ENCODE peak calls at places on chromosomes 13 and 19, in eight cellular contexts. One of them, this sample, is unnamed.

GRCh38 chr19:33569822-33570221 is 48.2 kb upstream of the PEPD start:
- DNase-seq in mucosa of descending colon: no peak
- DNase-seq in NCI-H1417: no peak
- DNase-seq in M059J: no peak
- DNase-seq in bronchial epithelial cell: no peak
- DNase-seq in hypothalamus: no peak
- DNase-seq in activated CD8-positive, alpha-beta memory T cell treated with anti-CD3 and anti-CD28 coated beads, Interleukin-2, amount 50 U/mL, for 48 hours: no peak
- DNase-seq in PC-9: no peak
- DNase-seq in this sample: no peak

GRCh38 chr19:16118489-16119033 is 6.9 kb downstream of the RAB8A start:
- DNase-seq in mucosa of descending colon: peak; percentile 79
- DNase-seq in NCI-H1417: no peak
- DNase-seq in M059J: no peak
- DNase-seq in bronchial epithelial cell: no peak
- DNase-seq in hypothalamus: peak; percentile 8
- DNase-seq in activated CD8-positive, alpha-beta memory T cell treated with anti-CD3 and anti-CD28 coated beads, Interleukin-2, amount 50 U/mL, for 48 hours: peak; percentile 77
- DNase-seq in PC-9: no peak
- DNase-seq in this sample: no peak

GRCh38 chr13:42110410-42111155 is 62.1 kb downstream of the DGKH start:
- DNase-seq in mucosa of descending colon: no peak
- DNase-seq in NCI-H1417: peak; percentile 80
- DNase-seq in M059J: peak; percentile 74
- DNase-seq in bronchial epithelial cell: peak; percentile 69
- DNase-seq in hypothalamus: no peak
- DNase-seq in activated CD8-positive, alpha-beta memory T cell treated with anti-CD3 and anti-CD28 coated beads, Interleukin-2, amount 50 U/mL, for 48 hours: no peak
- DNase-seq in PC-9: no peak
- DNase-seq in this sample: no peak

GRCh38 chr13:77918391-77919261 is at the start of gene EDNRB:
- DNase-seq in mucosa of descending colon: peak; percentile 52
- DNase-seq in NCI-H1417: no peak
- DNase-seq in M059J: peak; percentile 16
- DNase-seq in bronchial epithelial cell: peak; percentile 49
- DNase-seq in hypothalamus: peak; percentile 47
- DNase-seq in activated CD8-positive, alpha-beta memory T cell treated with anti-CD3 and anti-CD28 coated beads, Interleukin-2, amount 50 U/mL, for 48 hours: peak; percentile 51
- DNase-seq in PC-9: no peak
- DNase-seq in this sample: peak; percentile 72

GRCh38 chr19:49114630-49115363 is 627 bp downstream of the LIN7B start:
- DNase-seq in mucosa of descending colon: peak; percentile 80
- DNase-seq in NCI-H1417: peak; percentile 50
- DNase-seq in M059J: peak; percentile 63
- DNase-seq in bronchial epithelial cell: no peak
- DNase-seq in hypothalamus: peak; percentile 79
- DNase-seq in activated CD8-positive, alpha-beta memory T cell treated with anti-CD3 and anti-CD28 coated beads, Interleukin-2, amount 50 U/mL, for 48 hours: peak; percentile 78
- DNase-seq in PC-9: peak; percentile 42
- DNase-seq in this sample: peak; percentile 85

GRCh38 chr13:67630640-67631039 is 400.5 kb upstream of the PCDH9 start:
- DNase-seq in mucosa of descending colon: no peak
- DNase-seq in NCI-H1417: no peak
- DNase-seq in M059J: no peak
- DNase-seq in bronchial epithelial cell: no peak
- DNase-seq in hypothalamus: no peak
- DNase-seq in activated CD8-positive, alpha-beta memory T cell treated with anti-CD3 and anti-CD28 coated beads, Interleukin-2, amount 50 U/mL, for 48 hours: no peak
- DNase-seq in PC-9: no peak
- DNase-seq in this sample: no peak

GRCh38 chr19:7460562-7460966 is 28.3 kb downstream of the PEX11G start:
- DNase-seq in mucosa of descending colon: no peak
- DNase-seq in NCI-H1417: no peak
- DNase-seq in M059J: peak; percentile 93
- DNase-seq in bronchial epithelial cell: no peak
- DNase-seq in hypothalamus: no peak
- DNase-seq in activated CD8-positive, alpha-beta memory T cell treated with anti-CD3 and anti-CD28 coated beads, Interleukin-2, amount 50 U/mL, for 48 hours: no peak
- DNase-seq in PC-9: peak; percentile 92
- DNase-seq in this sample: no peak

GRCh38 chr19:3293560-3293959 is 69.1 kb downstream of the CELF5 start:
- DNase-seq in mucosa of descending colon: no peak
- DNase-seq in NCI-H1417: no peak
- DNase-seq in M059J: no peak
- DNase-seq in bronchial epithelial cell: no peak
- DNase-seq in hypothalamus: no peak
- DNase-seq in activated CD8-positive, alpha-beta memory T cell treated with anti-CD3 and anti-CD28 coated beads, Interleukin-2, amount 50 U/mL, for 48 hours: no peak
- DNase-seq in PC-9: no peak
- DNase-seq in this sample: no peak

GRCh38 chr13:97456047-97456446 is 22.1 kb downstream of the RAP2A start:
- DNase-seq in mucosa of descending colon: no peak
- DNase-seq in NCI-H1417: no peak
- DNase-seq in M059J: no peak
- DNase-seq in bronchial epithelial cell: no peak
- DNase-seq in hypothalamus: no peak
- DNase-seq in activated CD8-positive, alpha-beta memory T cell treated with anti-CD3 and anti-CD28 coated beads, Interleukin-2, amount 50 U/mL, for 48 hours: no peak
- DNase-seq in PC-9: no peak
- DNase-seq in this sample: no peak

GRCh38 chr13:109751477-109751876 is 34.9 kb downstream of the IRS2 start:
- DNase-seq in mucosa of descending colon: no peak
- DNase-seq in NCI-H1417: no peak
- DNase-seq in M059J: no peak
- DNase-seq in bronchial epithelial cell: no peak
- DNase-seq in hypothalamus: no peak
- DNase-seq in activated CD8-positive, alpha-beta memory T cell treated with anti-CD3 and anti-CD28 coated beads, Interleukin-2, amount 50 U/mL, for 48 hours: no peak
- DNase-seq in PC-9: no peak
- DNase-seq in this sample: no peak

GRCh38 chr19:55112781-55113569 is 4.5 kb downstream of the PPP1R12C start:
- DNase-seq in mucosa of descending colon: peak; percentile 49
- DNase-seq in NCI-H1417: no peak
- DNase-seq in M059J: no peak
- DNase-seq in bronchial epithelial cell: no peak
- DNase-seq in hypothalamus: no peak
- DNase-seq in activated CD8-positive, alpha-beta memory T cell treated with anti-CD3 and anti-CD28 coated beads, Interleukin-2, amount 50 U/mL, for 48 hours: no peak
- DNase-seq in PC-9: no peak
- DNase-seq in this sample: peak; percentile 49

GRCh38 chr19:45782162-45782623 is at the start of gene DMPK:
- DNase-seq in mucosa of descending colon: no peak
- DNase-seq in NCI-H1417: no peak
- DNase-seq in M059J: peak; percentile 51
- DNase-seq in bronchial epithelial cell: peak; percentile 15
- DNase-seq in hypothalamus: peak; percentile 19
- DNase-seq in activated CD8-positive, alpha-beta memory T cell treated with anti-CD3 and anti-CD28 coated beads, Interleukin-2, amount 50 U/mL, for 48 hours: no peak
- DNase-seq in PC-9: peak; percentile 44
- DNase-seq in this sample: no peak

GRCh38 chr19:46639356-46640061 is 3.5 kb upstream of the GNG8 start:
- DNase-seq in mucosa of descending colon: peak; percentile 75
- DNase-seq in NCI-H1417: no peak
- DNase-seq in M059J: peak; percentile 68
- DNase-seq in bronchial epithelial cell: no peak
- DNase-seq in hypothalamus: peak; percentile 49
- DNase-seq in activated CD8-positive, alpha-beta memory T cell treated with anti-CD3 and anti-CD28 coated beads, Interleukin-2, amount 50 U/mL, for 48 hours: no peak
- DNase-seq in PC-9: no peak
- DNase-seq in this sample: no peak

GRCh38 chr19:34676697-34677385 is at the start of gene SCGB2B2:
- DNase-seq in mucosa of descending colon: peak; percentile 64
- DNase-seq in NCI-H1417: peak; percentile 95
- DNase-seq in M059J: no peak
- DNase-seq in bronchial epithelial cell: no peak
- DNase-seq in hypothalamus: peak; percentile 94
- DNase-seq in activated CD8-positive, alpha-beta memory T cell treated with anti-CD3 and anti-CD28 coated beads, Interleukin-2, amount 50 U/mL, for 48 hours: no peak
- DNase-seq in PC-9: no peak
- DNase-seq in this sample: no peak

GRCh38 chr13:31824705-31825512 is 85.6 kb downstream of the RXFP2 start:
- DNase-seq in mucosa of descending colon: no peak
- DNase-seq in NCI-H1417: no peak
- DNase-seq in M059J: peak; percentile 44
- DNase-seq in bronchial epithelial cell: peak; percentile 3
- DNase-seq in hypothalamus: peak; percentile 1
- DNase-seq in activated CD8-positive, alpha-beta memory T cell treated with anti-CD3 and anti-CD28 coated beads, Interleukin-2, amount 50 U/mL, for 48 hours: no peak
- DNase-seq in PC-9: no peak
- DNase-seq in this sample: no peak

GRCh38 chr19:30071871-30072270 is 129.8 kb downstream of the URI1 start:
- DNase-seq in mucosa of descending colon: peak; percentile 24
- DNase-seq in NCI-H1417: no peak
- DNase-seq in M059J: no peak
- DNase-seq in bronchial epithelial cell: no peak
- DNase-seq in hypothalamus: no peak
- DNase-seq in activated CD8-positive, alpha-beta memory T cell treated with anti-CD3 and anti-CD28 coated beads, Interleukin-2, amount 50 U/mL, for 48 hours: no peak
- DNase-seq in PC-9: no peak
- DNase-seq in this sample: peak; percentile 35

GRCh38 chr13:73081256-73081915 is 22.6 kb downstream of the KLF5 start:
- DNase-seq in mucosa of descending colon: no peak
- DNase-seq in NCI-H1417: no peak
- DNase-seq in M059J: no peak
- DNase-seq in bronchial epithelial cell: peak; percentile 68
- DNase-seq in hypothalamus: no peak
- DNase-seq in activated CD8-positive, alpha-beta memory T cell treated with anti-CD3 and anti-CD28 coated beads, Interleukin-2, amount 50 U/mL, for 48 hours: no peak
- DNase-seq in PC-9: no peak
- DNase-seq in this sample: no peak

GRCh38 chr19:1019980-1020867 is 699 bp downstream of the TMEM259 start:
- DNase-seq in mucosa of descending colon: peak; percentile 84
- DNase-seq in NCI-H1417: no peak
- DNase-seq in M059J: no peak
- DNase-seq in bronchial epithelial cell: no peak
- DNase-seq in hypothalamus: peak; percentile 40
- DNase-seq in activated CD8-positive, alpha-beta memory T cell treated with anti-CD3 and anti-CD28 coated beads, Interleukin-2, amount 50 U/mL, for 48 hours: no peak
- DNase-seq in PC-9: no peak
- DNase-seq in this sample: peak; percentile 64

GRCh38 chr19:958967-959685 is 25.0 kb upstream of the WDR18 start:
- DNase-seq in mucosa of descending colon: no peak
- DNase-seq in NCI-H1417: no peak
- DNase-seq in M059J: peak; percentile 40
- DNase-seq in bronchial epithelial cell: peak; percentile 73
- DNase-seq in hypothalamus: no peak
- DNase-seq in activated CD8-positive, alpha-beta memory T cell treated with anti-CD3 and anti-CD28 coated beads, Interleukin-2, amount 50 U/mL, for 48 hours: no peak
- DNase-seq in PC-9: no peak
- DNase-seq in this sample: no peak

GRCh38 chr13:84985860-84986259 is 813.4 kb downstream of the SLITRK6 start:
- DNase-seq in mucosa of descending colon: no peak
- DNase-seq in NCI-H1417: no peak
- DNase-seq in M059J: no peak
- DNase-seq in bronchial epithelial cell: peak; percentile 2
- DNase-seq in hypothalamus: no peak
- DNase-seq in activated CD8-positive, alpha-beta memory T cell treated with anti-CD3 and anti-CD28 coated beads, Interleukin-2, amount 50 U/mL, for 48 hours: no peak
- DNase-seq in PC-9: no peak
- DNase-seq in this sample: no peak

GRCh38 chr19:11010041-11010440 is 49.2 kb downstream of the SMARCA4 start:
- DNase-seq in mucosa of descending colon: no peak
- DNase-seq in NCI-H1417: no peak
- DNase-seq in M059J: no peak
- DNase-seq in bronchial epithelial cell: no peak
- DNase-seq in hypothalamus: no peak
- DNase-seq in activated CD8-positive, alpha-beta memory T cell treated with anti-CD3 and anti-CD28 coated beads, Interleukin-2, amount 50 U/mL, for 48 hours: no peak
- DNase-seq in PC-9: no peak
- DNase-seq in this sample: no peak

GRCh38 chr13:41568143-41568989 is 111.0 kb downstream of the RGCC start:
- DNase-seq in mucosa of descending colon: no peak
- DNase-seq in NCI-H1417: no peak
- DNase-seq in M059J: no peak
- DNase-seq in bronchial epithelial cell: no peak
- DNase-seq in hypothalamus: no peak
- DNase-seq in activated CD8-positive, alpha-beta memory T cell treated with anti-CD3 and anti-CD28 coated beads, Interleukin-2, amount 50 U/mL, for 48 hours: no peak
- DNase-seq in PC-9: no peak
- DNase-seq in this sample: no peak

GRCh38 chr19:44808463-44809371 is at the start of gene BCAM:
- DNase-seq in mucosa of descending colon: peak; percentile 69
- DNase-seq in NCI-H1417: no peak
- DNase-seq in M059J: peak; percentile 70
- DNase-seq in bronchial epithelial cell: no peak
- DNase-seq in hypothalamus: peak; percentile 58
- DNase-seq in activated CD8-positive, alpha-beta memory T cell treated with anti-CD3 and anti-CD28 coated beads, Interleukin-2, amount 50 U/mL, for 48 hours: no peak
- DNase-seq in PC-9: peak; percentile 88
- DNase-seq in this sample: peak; percentile 89

GRCh38 chr13:112583592-112584277 is 4.2 kb downstream of the TUBGCP3 start:
- DNase-seq in mucosa of descending colon: no peak
- DNase-seq in NCI-H1417: no peak
- DNase-seq in M059J: no peak
- DNase-seq in bronchial epithelial cell: no peak
- DNase-seq in hypothalamus: peak; percentile 23
- DNase-seq in activated CD8-positive, alpha-beta memory T cell treated with anti-CD3 and anti-CD28 coated beads, Interleukin-2, amount 50 U/mL, for 48 hours: no peak
- DNase-seq in PC-9: no peak
- DNase-seq in this sample: no peak

GRCh38 chr19:40466219-40467006 is at the start of gene SPTBN4:
- DNase-seq in mucosa of descending colon: peak; percentile 77
- DNase-seq in NCI-H1417: peak; percentile 26
- DNase-seq in M059J: no peak
- DNase-seq in bronchial epithelial cell: no peak
- DNase-seq in hypothalamus: peak; percentile 55
- DNase-seq in activated CD8-positive, alpha-beta memory T cell treated with anti-CD3 and anti-CD28 coated beads, Interleukin-2, amount 50 U/mL, for 48 hours: peak; percentile 71
- DNase-seq in PC-9: no peak
- DNase-seq in this sample: peak; percentile 56

This sample was measured in ecto neural progenitor cell.